ENCODE peak calls at places on chromosomes 1 and 21, in six cellular contexts. C is right atrium auricular region, T is endodermal cell, D is ovary, E is endothelial cell of umbilical vein, V is IMR-90. L is an unnamed sample. For H3K4me1, the result is how much of the 10 kb centered on the place peaks cover.

GRCh38 chr21:38140192-38140905 is 116.4 kb upstream of the KCNJ15 start:
- DNase-seq in T (no peak), D (no peak), C (no peak), V (peak), E (peak), L (no peak)

GRCh38 chr1:46613661-46614603 is 2.7 kb downstream of the MOB3C start:
- DNase-seq in T (peak), E (peak), C (peak), D (peak), V (peak), L (peak)

GRCh38 chr1:164765557-164765956 is 206.6 kb downstream of the PBX1 start:
- DNase-seq in C (no peak), V (peak), E (no peak), D (no peak), T (no peak), L (no peak)

GRCh38 chr1:165560834-165561233 is 17.0 kb downstream of the LRRC52 start:
- DNase-seq in C (no peak), V (no peak), T (peak), D (no peak), E (no peak), L (no peak)

GRCh38 chr1:30358510-30358909 is 364.9 kb downstream of the MATN1 start:
- DNase-seq in E (no peak), T (peak), V (no peak), D (no peak), C (peak), L (no peak)

GRCh38 chr1:109714661-109715372 is 2.8 kb downstream of the GSTM5 start:
- DNase-seq in E (no peak), C (no peak), T (no peak), D (no peak), V (no peak), L (no peak)

GRCh38 chr1:57337623-57338022 is 86.2 kb downstream of the DAB1 start:
- DNase-seq in C (no peak), D (no peak), E (no peak), T (no peak), V (no peak), L (no peak)

GRCh38 chr1:162131405-162132321 is 62.2 kb downstream of the NOS1AP start:
- DNase-seq in C (no peak), D (no peak), E (no peak), V (no peak), T (no peak), L (no peak)

GRCh38 chr21:35974801-35975200 is 85.5 kb downstream of the SETD4 start:
- DNase-seq in T (no peak), V (peak), E (no peak), C (no peak), D (no peak), L (no peak)

GRCh38 chr1:11428789-11429188 is 50.2 kb upstream of the DISP3 start:
- DNase-seq in V (no peak), T (no peak), E (no peak), D (no peak), C (no peak), L (no peak)

GRCh38 chr1:245762396-245762910 is 607.7 kb downstream of the KIF26B start:
- DNase-seq in T (no peak), C (no peak), V (no peak), E (no peak), D (no peak), L (no peak)

GRCh38 chr1:206065547-206066143 is 12.7 kb downstream of the RHEX start:
- DNase-seq in D (no peak), V (no peak), T (no peak), E (no peak), C (no peak), L (no peak)

GRCh38 chr21:28294046-28294445 is 698.6 kb downstream of the LTN1 start:
- DNase-seq in E (peak), C (no peak), T (no peak), V (peak), D (no peak), L (no peak)

GRCh38 chr1:211332839-211333238 is 6.2 kb downstream of the TRAF5 start:
- DNase-seq in D (no peak), V (peak), T (no peak), C (no peak), E (no peak), L (no peak)

GRCh38 chr21:28547795-28548194 is 444.9 kb downstream of the LTN1 start:
- DNase-seq in C (no peak), D (no peak), T (no peak), E (no peak), V (no peak), L (no peak)

GRCh38 chr1:10257851-10258250 is 47.5 kb downstream of the KIF1B start:
- DNase-seq in E (peak), T (no peak), D (no peak), C (no peak), V (no peak), L (no peak)

GRCh38 chr1:201584510-201584991 is 45.6 kb downstream of the NAV1 start:
- DNase-seq in D (no peak), C (peak), T (no peak), E (no peak), V (peak), L (peak)

GRCh38 chr1:12019858-12020509 is 686 bp downstream of the MIIP start:
- DNase-seq in T (no peak), D (peak), E (peak), C (no peak), V (peak), L (no peak)

GRCh38 chr1:226678701-226679100 is 60.4 kb downstream of the ITPKB start:
- DNase-seq in E (no peak), T (no peak), C (no peak), D (no peak), V (no peak), L (peak)

GRCh38 chr1:156176610-156177210 is 17.2 kb upstream of the SLC25A44 start:
- DNase-seq in T (no peak), D (no peak), C (no peak), V (no peak), E (no peak), L (no peak)

GRCh38 chr1:113874017-113874879 is 2.7 kb upstream of the PTPN22 start:
- DNase-seq in E (peak), C (no peak), T (peak), V (peak), D (no peak), L (no peak)

GRCh38 chr1:110508038-110508437 is 10.9 kb downstream of the KCNA10 start:
- DNase-seq in V (peak), C (peak), D (no peak), T (peak), E (no peak), L (peak)

GRCh38 chr1:19430121-19431068 is 54.9 kb downstream of the CAPZB start:
- DNase-seq in V (peak), C (no peak), D (no peak), T (no peak), E (peak), L (peak)

GRCh38 chr1:206925116-206925736 is 3.5 kb upstream of the FCMR start:
- DNase-seq in E (no peak), V (no peak), D (no peak), T (peak), C (no peak), L (no peak)

GRCh38 chr1:204417231-204417997 is 5.8 kb upstream of the PPP1R15B start:
- DNase-seq in C (peak), V (peak), E (peak), D (no peak), T (peak), L (peak)

GRCh38 chr1:42385283-42385682 is 4.7 kb downstream of the RIMKLA start:
- DNase-seq in D (no peak), E (no peak), C (no peak), T (no peak), V (peak), L (no peak)

GRCh38 chr1:154772611-154773515 is 97.2 kb downstream of the KCNN3 start:
- DNase-seq in T (peak), V (no peak), D (no peak), C (no peak), E (no peak), L (peak)

GRCh38 chr1:56477164-56478111 is 101.9 kb downstream of the PLPP3 start:
- DNase-seq in C (peak), E (peak), T (peak), D (peak), V (peak), L (peak)

GRCh38 chr1:93702828-93703183 is 21.2 kb upstream of the BCAR3 start:
- DNase-seq in E (peak), C (no peak), V (no peak), D (no peak), T (no peak), L (no peak)

GRCh38 chr1:213391445-213391844 is 340.4 kb downstream of the RPS6KC1 start:
- DNase-seq in C (no peak), T (no peak), D (no peak), E (no peak), V (no peak), L (no peak)

GRCh38 chr1:15696956-15697521 is 12.9 kb downstream of the PLEKHM2 start:
- DNase-seq in E (no peak), D (no peak), T (no peak), V (no peak), C (no peak), L (no peak)

GRCh38 chr21:29677326-29677725 is 262.5 kb downstream of the GRIK1 start:
- DNase-seq in V (no peak), D (no peak), C (no peak), T (no peak), E (no peak), L (no peak)

GRCh38 chr21:36396971-36397370 is 11.8 kb downstream of the CHAF1B start:
- DNase-seq in T (no peak), E (no peak), D (no peak), V (no peak), C (no peak), L (peak)

GRCh38 chr1:179813626-179814351 is 63.8 kb downstream of the TOR1AIP2 start:
- DNase-seq in T (no peak), C (no peak), D (no peak), V (no peak), E (no peak), L (no peak)

GRCh38 chr1:67339623-67340343 is 32.1 kb downstream of the IL12RB2 start:
- DNase-seq in V (peak), E (no peak), D (no peak), C (no peak), T (no peak), L (no peak)

GRCh38 chr1:190679444-190679843 is 201.8 kb upstream of the BRINP3 start:
- DNase-seq in D (no peak), C (no peak), V (no peak), T (no peak), E (peak), L (no peak)

DNA sequence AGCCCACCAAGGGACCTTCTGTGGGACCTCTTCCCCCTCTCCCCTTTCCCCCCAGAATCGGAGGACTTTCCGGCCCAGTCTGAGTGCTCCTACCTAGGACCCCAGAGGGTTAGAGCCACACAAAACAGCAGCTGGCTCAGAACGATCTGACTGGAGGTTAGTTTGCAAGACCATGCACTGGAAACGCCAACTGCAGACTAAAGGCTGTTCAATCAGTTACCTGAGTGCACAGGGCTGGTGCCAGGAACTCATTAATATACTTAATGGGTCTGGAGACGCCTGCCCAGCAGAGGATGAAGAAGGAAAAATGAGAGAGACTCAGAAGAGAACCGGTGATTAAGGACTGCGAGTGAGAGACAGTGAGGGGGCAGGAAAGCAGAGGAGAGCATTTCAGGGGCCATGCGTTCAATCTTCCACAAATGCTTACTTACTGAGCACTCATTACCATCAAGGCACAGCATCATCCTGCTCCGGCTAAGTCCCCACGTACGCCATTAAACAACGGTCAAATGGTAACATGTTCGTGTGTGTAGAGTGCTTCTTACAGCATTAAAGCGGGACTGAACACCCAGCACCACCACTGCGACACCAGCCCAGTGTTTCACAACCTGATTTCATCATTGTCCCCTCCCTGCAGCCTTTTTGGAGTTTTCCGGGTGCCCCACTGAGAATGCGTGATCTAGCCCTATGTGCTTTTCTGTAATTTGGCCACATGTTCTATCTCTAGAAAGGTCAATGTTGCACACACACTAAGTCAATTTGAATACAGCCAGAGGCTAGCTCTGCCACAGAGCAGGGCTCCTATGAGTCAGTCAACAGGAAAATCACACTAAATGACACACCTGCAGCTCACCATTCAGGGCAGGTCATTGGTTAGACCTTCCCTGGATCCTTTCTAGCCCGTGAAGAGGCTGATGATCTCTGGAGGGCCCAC is 7.6 kb downstream of the ENO1 start:
- DNase-seq in E (peak), C (no peak), V (no peak), T (peak), D (no peak), L (no peak)
- H3K4me1 ChIP-seq in E (under half), C (under half), V (under half), T (under half), D (under half), L (under half)

DNA sequence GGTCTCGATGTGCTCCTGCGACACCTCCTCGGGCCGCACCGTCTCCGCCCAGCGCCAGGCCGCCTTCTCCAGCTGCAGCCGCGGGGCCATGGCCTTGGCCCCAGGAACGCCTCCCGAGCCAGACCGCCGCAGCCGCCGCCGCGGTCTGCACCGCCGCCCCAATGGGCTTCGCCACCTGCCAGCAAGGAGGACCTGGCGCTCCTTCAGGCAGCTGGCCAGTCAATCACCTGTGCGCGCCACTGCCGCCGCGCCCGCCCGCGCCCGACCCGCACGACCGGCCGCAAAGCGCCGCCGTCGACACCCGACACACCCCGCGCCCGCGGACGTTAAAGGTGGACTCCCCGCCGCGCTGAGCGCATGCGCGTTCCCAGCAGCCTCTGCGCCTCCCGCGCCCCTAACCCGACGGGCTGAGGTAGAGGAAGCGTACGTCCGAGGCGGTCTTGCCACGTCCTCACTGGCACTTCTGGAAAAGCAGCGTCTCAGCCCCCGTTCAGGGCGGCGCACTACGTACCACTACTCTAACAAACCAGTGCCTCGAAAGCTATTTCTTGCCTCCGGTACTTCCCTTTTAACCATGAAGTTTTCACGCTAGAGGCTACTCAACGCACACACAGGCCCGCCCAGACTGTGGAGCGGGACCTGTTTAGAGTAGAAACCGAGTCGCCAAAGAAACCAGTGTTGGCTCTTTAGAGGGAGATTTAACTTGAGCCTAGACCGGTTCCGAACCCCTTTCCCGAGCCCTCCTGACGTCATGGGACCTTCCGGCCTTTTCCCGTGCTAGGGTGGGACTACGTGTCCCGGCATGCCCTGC is at the start of gene USP48:
- DNase-seq in T (peak), D (peak), E (peak), V (peak), C (peak), L (peak)
- TF ChIP-seq CTCF in T (no peak), D (no peak), E (no peak), V (no peak), C (peak), L (no peak)

GRCh38 chr21:44847261-44848056 is 26.0 kb downstream of the PTTG1IP start:
- DNase-seq in V (no peak), T (no peak), C (no peak), D (no peak), E (no peak), L (no peak)

GRCh38 chr21:44848821-44849521 is 24.5 kb downstream of the PTTG1IP start:
- DNase-seq in C (no peak), V (no peak), T (no peak), E (no peak), D (no peak), L (no peak)

GRCh38 chr21:44845418-44846200 is 27.7 kb upstream of the SUMO3 start:
- DNase-seq in E (peak), T (peak), D (no peak), V (peak), C (peak), L (peak)

GRCh38 chr21:44846201-44846484 is 27.3 kb downstream of the PTTG1IP start:
- DNase-seq in E (no peak), V (no peak), T (no peak), D (no peak), C (no peak), L (no peak)

GRCh38 chr21:44846485-44847260 is 26.8 kb downstream of the PTTG1IP start:
- DNase-seq in C (peak), E (no peak), T (no peak), V (peak), D (no peak), L (peak)
- H3K4me1 ChIP-seq in C (under half), E (under half), T (under half), V (under half), D (under half), L (under half)

GRCh38 chr1:192598589-192598988 is 23.0 kb downstream of the RGS1 start:
- DNase-seq in T (no peak), C (no peak), D (no peak), V (no peak), E (no peak), L (no peak)

GRCh38 chr1:192592981-192593683 is 17.6 kb downstream of the RGS1 start:
- DNase-seq in V (peak), T (no peak), E (peak), C (no peak), D (no peak), L (no peak)

GRCh38 chr1:192600264-192600663 is 24.7 kb downstream of the RGS1 start:
- DNase-seq in T (no peak), V (no peak), D (no peak), E (no peak), C (no peak), L (no peak)

GRCh38 chr1:192592493-192592892 is 16.9 kb downstream of the RGS1 start:
- DNase-seq in D (no peak), V (no peak), C (no peak), E (no peak), T (no peak), L (no peak)

GRCh38 chr1:192595299-192595698 is 19.7 kb downstream of the RGS1 start:
- DNase-seq in T (no peak), C (no peak), D (no peak), E (no peak), V (no peak), L (no peak)
- TF ChIP-seq CTCF in T (no peak), C (no peak), D (no peak), E (no peak), V (no peak), L (no peak)

GRCh38 chr1:203197625-203198024 is 11.1 kb upstream of the CHI3L1 start:
- DNase-seq in D (no peak), V (peak), E (no peak), C (no peak), T (no peak), L (peak)
- H3K4me1 ChIP-seq in D (under half), V (under half), E (under half), C (under half), T (under half), L (under half)

DNA sequence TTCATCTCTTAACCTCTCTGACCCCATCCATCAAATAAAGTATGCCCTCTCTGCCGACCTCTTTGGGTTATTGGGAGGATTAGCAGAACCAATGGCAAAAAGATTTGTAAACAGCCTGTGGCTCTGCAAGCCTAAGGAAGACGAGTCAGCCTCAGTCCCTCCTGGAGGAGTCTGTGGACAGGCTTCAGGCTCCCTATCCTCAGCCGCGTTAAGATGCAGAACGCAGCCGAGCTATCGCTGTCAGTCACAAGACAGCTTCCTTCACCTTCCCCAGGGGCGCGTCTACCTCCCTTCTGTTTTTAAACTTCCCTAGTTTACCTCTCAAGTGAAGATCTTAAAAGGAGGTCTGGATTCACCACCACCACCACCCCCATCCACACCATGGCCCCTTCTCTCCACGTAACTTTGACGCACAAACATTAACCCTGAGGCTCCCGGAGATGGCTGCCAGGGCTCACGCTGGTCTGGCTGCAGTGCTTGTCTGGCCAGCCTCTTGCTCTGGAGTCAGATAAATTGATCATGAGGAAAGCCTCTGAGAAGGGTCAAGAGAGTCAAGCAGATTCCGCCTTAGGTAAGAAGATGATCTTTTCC is 767 bp downstream of the CAMK1G start:
- DNase-seq in D (peak), V (no peak), C (no peak), E (no peak), T (no peak), L (no peak)
- TF ChIP-seq CTCF in D (no peak), V (no peak), C (no peak), E (no peak), T (no peak), L (no peak)

DNA sequence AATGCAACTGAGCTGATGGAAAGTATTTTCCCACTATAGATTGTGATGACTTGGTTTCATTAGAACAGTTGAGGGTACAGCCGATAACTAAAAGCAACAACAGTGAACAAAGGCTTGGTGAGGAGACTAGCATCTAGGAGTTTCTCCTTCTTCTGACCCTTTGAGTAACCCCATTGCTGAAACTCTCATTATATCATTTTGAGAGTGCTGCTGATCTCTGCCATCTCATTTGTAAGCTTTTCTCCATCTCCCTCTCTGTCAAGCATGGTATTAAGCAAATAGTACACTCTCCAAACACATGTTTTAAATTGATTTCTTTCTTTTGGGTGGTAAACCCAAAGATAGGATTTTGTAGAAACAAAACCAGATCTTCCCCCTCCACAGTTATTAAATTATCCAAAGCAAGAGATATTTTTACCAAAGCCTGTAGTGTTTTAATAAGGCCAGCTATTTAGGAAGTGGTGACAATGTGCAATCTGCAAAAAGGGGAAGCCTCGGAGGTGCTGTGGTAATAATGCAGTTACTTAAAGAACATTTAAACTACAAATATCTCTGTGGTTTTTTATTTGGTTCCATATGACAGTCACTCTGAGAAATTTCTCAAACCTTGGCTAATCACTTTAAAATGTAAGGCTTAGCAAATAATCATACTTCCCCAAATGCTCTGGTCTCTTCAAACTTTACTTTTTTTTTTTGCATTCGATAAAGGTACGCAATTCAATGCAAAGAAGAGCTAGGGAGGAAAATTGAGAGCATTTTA is 287.5 kb downstream of the HLX start:
- DNase-seq in V (no peak), D (no peak), C (no peak), E (no peak), T (no peak), L (no peak)
- H3K4me1 ChIP-seq in V (under half), D (under half), C (under half), E (under half), T (under half), L (under half)